ENCODE peak calls at places on chromosomes 5 and 9, in seven cellular contexts. H, W, N, B, A, D and L are unnamed samples.

GRCh38 chr5:137348759-137349158 is 150.4 kb downstream of the SPOCK1 start:
- DNase-seq in H (no peak), W (no peak), N (no peak), B (no peak), A (no peak), D (no peak), L (no peak)

GRCh38 chr9:5834214-5834613 is 1.3 kb upstream of the ERMP1 start:
- DNase-seq in H (no peak), W (no peak), N (no peak), B (no peak), A (no peak), D (no peak), L (no peak)

GRCh38 chr5:95084757-95085156 is 200.1 kb downstream of the MCTP1 start:
- DNase-seq in H (no peak), W (no peak), N (no peak), B (no peak), A (no peak), D (no peak), L (no peak)

GRCh38 chr9:96587916-96588315 is 31.7 kb downstream of the CDC14B start:
- DNase-seq in H (no peak), W (no peak), N (no peak), B (no peak), A (no peak), D (no peak), L (no peak)

GRCh38 chr9:128026255-128027165 is 40.6 kb downstream of the NAIF1 start:
- DNase-seq in H (no peak), W (no peak), N (no peak), B (no peak), A (no peak), D (no peak), L (no peak)

GRCh38 chr5:67042586-67043133 is 153.9 kb downstream of the CD180 start:
- DNase-seq in H (no peak), W (no peak), N (no peak), B (no peak), A (no peak), D (no peak), L (no peak)

GRCh38 chr5:140312067-140312790 is 9.3 kb upstream of the PFDN1 start:
- DNase-seq in H (no peak), W (no peak), N (no peak), B (no peak), A (peak), D (no peak), L (no peak)

GRCh38 chr9:72592501-72593403 is 71.3 kb downstream of the TMC1 start:
- DNase-seq in H (no peak), W (no peak), N (peak), B (peak), A (peak), D (peak), L (peak)

GRCh38 chr5:112529525-112529924 is 110.4 kb upstream of the EPB41L4A start:
- DNase-seq in H (no peak), W (no peak), N (no peak), B (peak), A (no peak), D (no peak), L (no peak)

GRCh38 chr5:31573494-31573893 is 41.4 kb downstream of the C5orf22 start:
- DNase-seq in H (no peak), W (no peak), N (no peak), B (no peak), A (no peak), D (no peak), L (no peak)

GRCh38 chr5:134145779-134146581 is 30.8 kb downstream of the SKP1 start:
- DNase-seq in H (peak), W (peak), N (peak), B (peak), A (peak), D (peak), L (peak)

GRCh38 chr5:133052317-133053175 is 733 bp downstream of the HSPA4 start:
- DNase-seq in H (peak), W (peak), N (peak), B (peak), A (peak), D (peak), L (no peak)

GRCh38 chr5:167783145-167783817 is 508.2 kb upstream of the WWC1 start:
- DNase-seq in H (no peak), W (no peak), N (no peak), B (no peak), A (no peak), D (no peak), L (no peak)

GRCh38 chr5:87094833-87095232 is 172.8 kb upstream of the RASA1 start:
- DNase-seq in H (no peak), W (no peak), N (no peak), B (no peak), A (no peak), D (no peak), L (no peak)

GRCh38 chr5:133192716-133193115 is 140.9 kb downstream of the HSPA4 start:
- DNase-seq in H (no peak), W (no peak), N (no peak), B (no peak), A (no peak), D (no peak), L (no peak)

GRCh38 chr5:59598547-59598874 is 295.0 kb downstream of the PDE4D start:
- DNase-seq in H (no peak), W (no peak), N (no peak), B (peak), A (no peak), D (no peak), L (no peak)

GRCh38 chr9:121288874-121289553 is 21.1 kb downstream of the GSN start:
- DNase-seq in H (peak), W (peak), N (no peak), B (no peak), A (peak), D (peak), L (no peak)

GRCh38 chr5:136082390-136083193 is 50.1 kb upstream of the SMAD5 start:
- DNase-seq in H (no peak), W (peak), N (peak), B (peak), A (peak), D (peak), L (no peak)

GRCh38 chr9:35929188-35929718 is 20.0 kb downstream of the SPAAR start:
- DNase-seq in H (no peak), W (no peak), N (no peak), B (no peak), A (no peak), D (no peak), L (no peak)

GRCh38 chr9:89635007-89635742 is 30.4 kb downstream of the GADD45G start:
- DNase-seq in H (no peak), W (no peak), N (peak), B (peak), A (no peak), D (peak), L (peak)

GRCh38 chr9:20205821-20206220 is 416.5 kb downstream of the MLLT3 start:
- DNase-seq in H (no peak), W (no peak), N (no peak), B (no peak), A (no peak), D (no peak), L (no peak)